ENCODE peak calls at places on chromosomes 4 and X, in four cellular contexts. Z, S, H and T are unnamed samples.
A peak's percentile ranks its signal among the peaks of the same experiment; 100 is the strongest.

GRCh38 chrX:51759055-51759454 is 15.8 kb downstream of the GSPT2 start:
- DNase-seq in Z (no peak), S (no peak), H (no peak), T (no peak)

GRCh38 chr4:185764880-185765279 is 47.1 kb downstream of the SORBS2 start:
- DNase-seq in Z (no peak), S (no peak), H (peak; percentile 10), T (no peak)

GRCh38 chr4:165873298-165874071 is 448 bp downstream of the TLL1 start:
- DNase-seq in Z (peak; percentile 46), S (no peak), H (peak; percentile 34), T (no peak)

GRCh38 chr4:158535130-158535614 is 13.5 kb downstream of the RXFP1 start:
- DNase-seq in Z (no peak), S (no peak), H (peak; percentile 89), T (peak; percentile 4)

GRCh38 chr4:151324124-151324448 is 1.3 kb downstream of the SH3D19 start:
- DNase-seq in Z (no peak), S (no peak), H (no peak), T (no peak)

GRCh38 chr4:110823251-110823650 is 200.4 kb upstream of the PITX2 start:
- DNase-seq in Z (no peak), S (no peak), H (peak; percentile 71), T (no peak)

GRCh38 chr4:67744561-67745283 is 9.5 kb downstream of the GNRHR start:
- DNase-seq in Z (no peak), S (no peak), H (peak; percentile 78), T (no peak)

GRCh38 chr4:15659768-15660394 is 4.7 kb upstream of the FBXL5 start:
- DNase-seq in Z (no peak), S (peak; percentile 24), H (peak; percentile 86), T (no peak)

GRCh38 chr4:952881-953573 is 20.3 kb downstream of the DGKQ start:
- DNase-seq in Z (no peak), S (no peak), H (no peak), T (no peak)

GRCh38 chr4:79682161-79682560 is 274.1 kb upstream of the GK2 start:
- DNase-seq in Z (no peak), S (no peak), H (peak; percentile 2), T (no peak)

GRCh38 chrX:40058719-40059118 is 39.0 kb downstream of the BCOR start:
- DNase-seq in Z (peak; percentile 57), S (no peak), H (no peak), T (no peak)

GRCh38 chr4:147927377-147928137 is 195.7 kb downstream of the ARHGAP10 start:
- DNase-seq in Z (no peak), S (peak; percentile 97), H (no peak), T (no peak)

GRCh38 chrX:71976753-71977152 is 66.1 kb downstream of the NHSL2 start:
- DNase-seq in Z (no peak), S (no peak), H (no peak), T (no peak)

GRCh38 chrX:120740072-120740471 is 110.2 kb upstream of the C1GALT1C1 start:
- DNase-seq in Z (no peak), S (no peak), H (no peak), T (no peak)

GRCh38 chr4:53573696-53574095 is 17.6 kb downstream of the LNX1 start:
- DNase-seq in Z (no peak), S (peak; percentile 26), H (no peak), T (no peak)

GRCh38 chr4:139144911-139145551 is 32.0 kb downstream of the ELF2 start:
- DNase-seq in Z (no peak), S (no peak), H (no peak), T (no peak)

GRCh38 chr4:15793506-15794363 is 15.6 kb downstream of the CD38 start:
- DNase-seq in Z (no peak), S (no peak), H (no peak), T (no peak)

GRCh38 chr4:54217642-54218486 is 11.2 kb upstream of the PDGFRA start:
- DNase-seq in Z (peak; percentile 63), S (peak; percentile 84), H (peak; percentile 90), T (peak; percentile 71)

GRCh38 chr4:80213117-80213815 is 16.0 kb downstream of the PRDM8 start:
- DNase-seq in Z (no peak), S (no peak), H (peak; percentile 93), T (no peak)

GRCh38 chr4:108885211-108885610 is 122.4 kb upstream of the ETNPPL start:
- DNase-seq in Z (no peak), S (peak; percentile 15), H (peak; percentile 17), T (no peak)

GRCh38 chr4:147530723-147531122 is 49.8 kb downstream of the EDNRA start:
- DNase-seq in Z (no peak), S (no peak), H (no peak), T (no peak)

GRCh38 chr4:6390357-6390756 is 82.1 kb downstream of the PPP2R2C start:
- DNase-seq in Z (no peak), S (no peak), H (no peak), T (no peak)

GRCh38 chr4:99458911-99459447 is 23.8 kb upstream of the ADH7 start:
- DNase-seq in Z (no peak), S (no peak), H (no peak), T (no peak)

GRCh38 chr4:160044693-160045092 is 941.8 kb downstream of the RAPGEF2 start:
- DNase-seq in Z (no peak), S (no peak), H (no peak), T (no peak)

GRCh38 chr4:18722748-18723191 is 701.2 kb upstream of the LCORL start:
- DNase-seq in Z (no peak), S (no peak), H (no peak), T (no peak)

GRCh38 chrX:134459683-134460004 is 321 bp upstream of the HPRT1 start:
- DNase-seq in Z (no peak), S (peak; percentile 44), H (no peak), T (no peak)

GRCh38 chr4:118917582-118917981 is 28.9 kb downstream of the SYNPO2 start:
- DNase-seq in Z (no peak), S (no peak), H (peak; percentile 44), T (no peak)

GRCh38 chr4:125744891-125745364 is 430.2 kb downstream of the FAT4 start:
- DNase-seq in Z (peak; percentile 34), S (no peak), H (no peak), T (no peak)

GRCh38 chr4:125736057-125736456 is 421.3 kb downstream of the FAT4 start:
- DNase-seq in Z (no peak), S (peak; percentile 62), H (peak; percentile 75), T (no peak)

GRCh38 chr4:125739760-125740159 is 425.0 kb downstream of the FAT4 start:
- DNase-seq in Z (no peak), S (peak; percentile 99), H (no peak), T (no peak)

GRCh38 chr4:125741825-125742452 is 427.2 kb downstream of the FAT4 start:
- DNase-seq in Z (no peak), S (peak; percentile 61), H (peak; percentile 65), T (no peak)
- H3K4me3 ChIP-seq in Z (no peak overlapping the region), S (no peak overlapping the region), H (no peak overlapping the region), T (no peak overlapping the region)

GRCh38 chr4:26296514-26296913 is 24.3 kb upstream of the RBPJ start:
- DNase-seq in Z (no peak), S (no peak), H (no peak), T (no peak)

GRCh38 chr4:26300314-26301307 is 20.2 kb upstream of the RBPJ start:
- DNase-seq in Z (no peak), S (no peak), H (peak; percentile 65), T (no peak)

GRCh38 chr4:26297219-26297618 is 23.6 kb upstream of the RBPJ start:
- DNase-seq in Z (no peak), S (no peak), H (no peak), T (no peak)

GRCh38 chr4:26299254-26299882 is 21.4 kb upstream of the RBPJ start:
- DNase-seq in Z (no peak), S (no peak), H (peak; percentile 28), T (no peak)

GRCh38 chr4:26298198-26298950 is 22.4 kb upstream of the RBPJ start:
- DNase-seq in Z (no peak), S (peak; percentile 6), H (peak; percentile 86), T (no peak)
- H3K4me3 ChIP-seq in Z (no peak overlapping the region), S (no peak overlapping the region), H (peak overlapping the region; percentile 36), T (no peak overlapping the region)

GRCh38 chrX:45849261-45849660 is 648.6 kb upstream of the DIPK2B start:
- DNase-seq in Z (no peak), S (peak; percentile 57), H (peak; percentile 80), T (peak; percentile 57)
- H3K4me3 ChIP-seq in Z (peak overlapping the region; percentile 59), S (peak overlapping the region; percentile 47), H (peak overlapping the region; percentile 94), T (peak overlapping the region; percentile 81)

DNA sequence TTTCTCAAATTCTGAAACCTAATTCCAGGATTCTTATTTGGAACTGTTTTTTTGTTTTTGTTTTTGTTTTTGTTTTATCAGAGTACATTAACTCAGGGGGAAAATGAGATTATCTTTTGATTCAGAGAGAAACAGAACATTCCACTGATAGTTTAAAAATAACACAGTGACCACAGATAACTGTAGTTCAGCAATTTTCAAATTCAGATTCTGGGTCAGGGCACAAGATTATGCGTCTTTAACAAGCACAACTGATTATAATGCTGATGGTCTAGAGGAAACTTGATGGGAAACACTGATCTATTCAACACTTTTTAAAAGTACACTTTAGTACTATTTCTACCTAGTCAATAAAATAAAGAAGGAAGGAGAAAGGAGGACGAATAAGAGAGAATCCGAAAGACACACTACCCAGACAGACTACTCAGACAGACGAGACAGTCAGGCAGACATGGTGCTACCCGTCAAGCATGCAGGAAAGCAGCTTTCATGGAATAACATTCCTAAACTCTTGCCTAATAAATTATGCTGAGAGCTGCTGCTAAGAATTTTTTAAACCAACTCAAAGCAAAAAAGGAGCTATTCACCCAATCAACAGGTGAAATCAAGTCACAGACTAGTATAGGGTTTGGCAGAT is 59.0 kb downstream of the APBB2 start:
- DNase-seq in Z (no peak), S (peak; percentile 68), H (peak; percentile 86), T (no peak)
- H3K4me3 ChIP-seq in Z (no peak overlapping the region), S (no peak overlapping the region), H (peak overlapping the region; percentile 64), T (peak overlapping the region; percentile 27)